ENCODE peak calls at places on chromosomes 13 and 19, in seven cellular contexts. T, U, Q, I, N, L and W are unnamed samples.

GRCh38 chr13:40585911-40586471 is 80.5 kb downstream of the FOXO1 start:
- DNase-seq in L (no peak), U (no peak), N (no peak), T (no peak), I (no peak), Q (no peak), W (no peak)

GRCh38 chr13:29855784-29856183 is 5.4 kb upstream of the UBL3 start:
- DNase-seq in L (no peak), Q (no peak), N (no peak), I (no peak), T (no peak), U (no peak), W (no peak)

GRCh38 chr19:28349604-28350003 is 863.3 kb downstream of the UQCRFS1 start:
- DNase-seq in Q (no peak), T (no peak), U (no peak), N (no peak), I (no peak), L (no peak), W (no peak)

GRCh38 chr13:95492044-95492801 is 60.3 kb upstream of the CLDN10 start:
- DNase-seq in Q (no peak), T (peak), N (no peak), L (no peak), U (no peak), I (no peak), W (no peak)

GRCh38 chr13:20714563-20715339 is 11.3 kb downstream of the IL17D start:
- DNase-seq in U (peak), N (peak), I (no peak), L (no peak), Q (no peak), T (no peak), W (no peak)

GRCh38 chr13:80630685-80631121 is 289.8 kb upstream of the SPRY2 start:
- DNase-seq in T (no peak), N (peak), U (no peak), Q (no peak), I (no peak), L (no peak), W (no peak)

GRCh38 chr19:35407619-35408018 is 36.8 kb downstream of the GPR42 start:
- DNase-seq in Q (no peak), T (no peak), N (no peak), U (no peak), L (no peak), I (no peak), W (no peak)

GRCh38 chr13:25971499-25972145 is 80.2 kb downstream of the SHISA2 start:
- DNase-seq in I (no peak), U (no peak), T (no peak), L (no peak), N (no peak), Q (peak), W (peak)

GRCh38 chr19:49588370-49589122 is 2.4 kb upstream of the PRR12 start:
- DNase-seq in N (no peak), U (no peak), Q (no peak), L (no peak), T (no peak), I (no peak), W (no peak)

GRCh38 chr13:44932850-44933251 is 56.4 kb downstream of the NUFIP1 start:
- DNase-seq in Q (no peak), I (no peak), L (no peak), U (no peak), N (no peak), T (peak), W (no peak)

GRCh38 chr19:38565686-38566105 is 52.1 kb downstream of the MAP4K1 start:
- DNase-seq in Q (no peak), U (no peak), I (no peak), L (no peak), N (no peak), T (no peak), W (no peak)

GRCh38 chr13:111326621-111326965 is 6.2 kb downstream of the TEX29 start:
- DNase-seq in Q (no peak), N (no peak), U (no peak), I (no peak), T (no peak), L (no peak), W (no peak)

GRCh38 chr13:65095697-65096096 is 2134.4 kb downstream of the PCDH9 start:
- DNase-seq in L (no peak), I (no peak), U (no peak), N (no peak), T (no peak), Q (no peak), W (no peak)

GRCh38 chr19:41426952-41427646 is at the start of gene B3GNT8:
- DNase-seq in Q (peak), U (peak), N (peak), T (peak), I (peak), L (peak), W (no peak)

GRCh38 chr19:20182232-20182785 is 15.3 kb downstream of the ZNF486 start:
- DNase-seq in N (no peak), T (no peak), I (peak), Q (no peak), L (no peak), U (no peak), W (no peak)

GRCh38 chr13:24385902-24386301 is 76.5 kb downstream of the C1QTNF9 start:
- DNase-seq in L (no peak), I (no peak), Q (no peak), U (no peak), N (no peak), T (no peak), W (no peak)

GRCh38 chr13:109764474-109765292 is 21.7 kb downstream of the IRS2 start:
- DNase-seq in T (no peak), Q (no peak), L (no peak), U (no peak), N (peak), I (no peak), W (peak)

GRCh38 chr13:110734561-110734960 is 21.1 kb downstream of the ING1 start:
- DNase-seq in U (no peak), T (no peak), I (no peak), N (no peak), L (no peak), Q (no peak), W (no peak)

GRCh38 chr19:40309666-40310065 is 24.5 kb upstream of the AKT2 start:
- DNase-seq in N (no peak), U (no peak), T (no peak), I (no peak), Q (no peak), L (no peak), W (no peak)

GRCh38 chr19:12828494-12828893 is 5.9 kb downstream of the RTBDN start:
- DNase-seq in T (peak), I (peak), N (peak), L (no peak), U (no peak), Q (no peak), W (no peak)

GRCh38 chr19:38252935-38253691 is 3.1 kb downstream of the PPP1R14A start:
- DNase-seq in N (no peak), L (no peak), Q (no peak), U (peak), I (no peak), T (peak), W (peak)

GRCh38 chr13:88031980-88032562 is 360.9 kb downstream of the SLITRK5 start:
- DNase-seq in Q (no peak), T (no peak), I (no peak), N (peak), U (no peak), L (no peak), W (no peak)

GRCh38 chr13:27404680-27405079 is 19.7 kb upstream of the GTF3A start:
- DNase-seq in Q (no peak), L (no peak), T (peak), I (no peak), U (no peak), N (no peak), W (no peak)

GRCh38 chr13:107845911-107846310 is 369.4 kb downstream of the LIG4 start:
- DNase-seq in U (no peak), N (no peak), Q (no peak), T (no peak), I (no peak), L (no peak), W (no peak)

GRCh38 chr13:100214886-100215285 is 126.0 kb downstream of the PCCA start:
- DNase-seq in T (no peak), N (peak), U (no peak), Q (no peak), I (no peak), L (no peak), W (no peak)

GRCh38 chr13:31629085-31629785 is 110.1 kb upstream of the RXFP2 start:
- DNase-seq in U (no peak), L (no peak), I (no peak), T (no peak), Q (no peak), N (no peak), W (no peak)

GRCh38 chr19:56117889-56118288 is 3.2 kb downstream of the ZNF787 start:
- DNase-seq in T (no peak), Q (no peak), L (no peak), N (no peak), I (no peak), U (no peak), W (no peak)

GRCh38 chr13:53064721-53065120 is 36.1 kb downstream of the OLFM4 start:
- DNase-seq in U (peak), Q (no peak), N (no peak), I (peak), L (no peak), T (no peak), W (no peak)

GRCh38 chr13:86601351-86601750 is 802.1 kb upstream of the SLITRK6 start:
- DNase-seq in N (no peak), U (no peak), T (no peak), L (no peak), I (no peak), Q (no peak), W (no peak)

GRCh38 chr19:6039541-6040225 is 61.7 kb upstream of the RANBP3 start:
- DNase-seq in I (no peak), Q (no peak), N (peak), U (peak), T (no peak), L (no peak), W (no peak)

GRCh38 chr13:31733066-31733465 is 6.3 kb upstream of the RXFP2 start:
- DNase-seq in N (no peak), T (no peak), I (no peak), Q (no peak), U (no peak), L (no peak), W (no peak)

GRCh38 chr13:84983321-84983720 is 815.9 kb downstream of the SLITRK6 start:
- DNase-seq in L (no peak), N (no peak), T (no peak), U (no peak), Q (no peak), I (no peak), W (no peak)

GRCh38 chr19:39679791-39680168 is 24.1 kb downstream of the LGALS16 start:
- DNase-seq in L (no peak), U (no peak), T (no peak), N (no peak), I (no peak), Q (no peak), W (no peak)

GRCh38 chr19:58154287-58154678 is 3.7 kb upstream of the ZNF329 start:
- DNase-seq in I (no peak), T (peak), L (no peak), U (peak), Q (peak), N (peak), W (peak)